ENCODE peak calls at places on chromosomes 13 and 19, in six cellular contexts. M, Q, G, Z, L and U are unnamed samples.

GRCh38 chr19:16078311-16078758 is 2.0 kb downstream of the TPM4 start:
- DNase-seq in M (peak; percentile 88), Q (no peak), Z (no peak), L (peak; percentile 61), G (peak; percentile 54), U (peak; percentile 68)

GRCh38 chr19:10226376-10227214 is 4.5 kb downstream of the S1PR2 start:
- DNase-seq in G (no peak), Q (peak; percentile 86), L (no peak), M (peak; percentile 89), Z (no peak), U (no peak)

GRCh38 chr19:14517446-14517839 is 754 bp downstream of the DNAJB1 start:
- DNase-seq in Z (no peak), M (peak; percentile 79), L (no peak), G (no peak), Q (no peak), U (no peak)

GRCh38 chr19:50779504-50780457 is 9.5 kb downstream of the GPR32 start:
- DNase-seq in L (no peak), Q (no peak), Z (no peak), M (no peak), G (no peak), U (no peak)

GRCh38 chr19:35643255-35644205 is 2.0 kb downstream of the ETV2 start:
- DNase-seq in Q (peak; percentile 93), G (peak; percentile 92), M (peak; percentile 78), L (peak; percentile 97), Z (peak; percentile 75), U (peak; percentile 87)

GRCh38 chr13:113519556-113519955 is 29.0 kb upstream of the DCUN1D2 start:
- DNase-seq in Q (no peak), L (no peak), Z (no peak), M (no peak), G (no peak), U (no peak)

GRCh38 chr19:49188626-49189200 is 31.1 kb downstream of the TRPM4 start:
- DNase-seq in G (no peak), M (no peak), Q (no peak), Z (no peak), L (no peak), U (no peak)

GRCh38 chr13:31773538-31773937 is 34.2 kb downstream of the RXFP2 start:
- DNase-seq in M (peak; percentile 95), Z (no peak), L (no peak), G (no peak), Q (no peak), U (no peak)

GRCh38 chr13:29855784-29856183 is 5.4 kb upstream of the UBL3 start:
- DNase-seq in Z (no peak), Q (no peak), M (no peak), G (no peak), L (no peak), U (no peak)

GRCh38 chr19:54188224-54188871 is 1.0 kb downstream of the MBOAT7 start:
- DNase-seq in G (no peak), Q (peak; percentile 79), Z (no peak), M (peak; percentile 75), L (peak; percentile 53), U (no peak)

GRCh38 chr19:18408053-18408476 is 10.6 kb upstream of the LRRC25 start:
- DNase-seq in L (peak; percentile 47), Z (no peak), Q (no peak), M (no peak), G (peak; percentile 76), U (no peak)

GRCh38 chr13:111639994-111640393 is 319.6 kb downstream of the TEX29 start:
- DNase-seq in G (no peak), M (no peak), Z (no peak), Q (no peak), L (no peak), U (no peak)

GRCh38 chr13:42836930-42837329 is 55.5 kb downstream of the FAM216B start:
- DNase-seq in Z (peak; percentile 4), Q (peak; percentile 67), M (peak; percentile 73), L (peak; percentile 25), G (no peak), U (no peak)

GRCh38 chr19:8396563-8397203 is 6.5 kb downstream of the RAB11B start:
- DNase-seq in Q (peak; percentile 64), G (peak; percentile 61), L (peak; percentile 67), Z (no peak), M (peak; percentile 77), U (peak; percentile 84)

GRCh38 chr19:30473334-30473867 is 101.2 kb downstream of the ZNF536 start:
- DNase-seq in M (no peak), Q (no peak), L (no peak), G (no peak), Z (no peak), U (no peak)

GRCh38 chr13:92951273-92951820 is 275.3 kb upstream of the GPC6 start:
- DNase-seq in Z (no peak), Q (no peak), M (no peak), G (no peak), L (no peak), U (no peak)

GRCh38 chr19:2774083-2774679 is 8.9 kb downstream of the SGTA start:
- DNase-seq in G (peak; percentile 63), Q (no peak), L (no peak), M (no peak), Z (no peak), U (no peak)

GRCh38 chr19:2774953-2775555 is 8.0 kb downstream of the SGTA start:
- DNase-seq in G (no peak), Q (no peak), M (no peak), L (no peak), Z (no peak), U (no peak)

GRCh38 chr19:2770055-2771013 is 12.7 kb downstream of the SGTA start:
- DNase-seq in L (no peak), Q (no peak), Z (no peak), M (peak; percentile 49), G (no peak), U (no peak)

GRCh38 chr19:2769218-2769617 is 13.9 kb downstream of the SGTA start:
- DNase-seq in M (no peak), L (no peak), Q (no peak), G (no peak), Z (no peak), U (no peak)

DNA sequence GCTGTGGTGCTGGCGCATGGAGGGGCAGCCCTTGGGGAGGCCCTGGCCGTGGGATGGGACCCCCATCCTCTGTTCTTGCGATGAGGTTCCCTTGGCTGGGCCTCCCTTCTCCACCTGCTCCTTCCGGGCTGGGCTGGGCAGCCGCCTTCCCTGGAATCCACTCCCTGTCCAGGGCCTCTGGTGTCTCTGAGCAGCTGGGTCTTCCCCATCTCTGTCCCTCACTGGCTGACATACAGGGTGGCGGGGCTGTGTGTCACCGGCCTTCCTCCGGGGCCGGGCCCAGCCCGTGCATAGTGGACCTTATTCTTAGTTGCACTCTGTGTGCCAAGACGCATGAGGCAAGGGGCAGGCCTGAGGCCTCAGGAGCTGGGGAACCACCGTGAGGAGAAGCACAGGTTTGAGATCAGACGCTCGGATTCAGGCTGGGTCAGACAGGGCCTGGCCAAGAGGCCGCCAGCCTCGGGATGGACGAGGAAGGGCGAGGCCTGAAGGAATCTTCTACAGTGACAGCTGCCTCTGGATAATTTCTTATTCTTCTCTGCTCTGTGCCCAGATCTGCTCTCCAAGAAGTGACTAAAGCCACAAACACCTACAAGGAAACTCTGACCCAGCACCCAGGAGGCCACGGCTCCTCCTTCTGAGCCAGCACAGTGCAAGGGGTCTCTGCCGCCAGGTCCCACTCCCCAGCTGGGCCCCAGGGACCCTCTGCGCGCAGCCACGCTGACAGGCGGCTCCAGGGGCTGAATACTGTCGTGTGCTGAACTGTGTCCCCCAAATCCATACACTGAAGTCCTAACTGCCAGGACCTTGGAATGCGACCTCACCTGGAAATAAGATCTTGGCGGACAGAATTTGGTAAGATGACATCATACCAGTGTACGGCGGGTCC is 11.0 kb downstream of the SGTA start:
- DNase-seq in Q (no peak), M (no peak), L (no peak), G (no peak), Z (no peak), U (no peak)
- TF ChIP-seq EZH2phosphoT487 in Q (no peak), M (no peak), L (no peak), G (no peak), Z (no peak), U (no peak)

DNA sequence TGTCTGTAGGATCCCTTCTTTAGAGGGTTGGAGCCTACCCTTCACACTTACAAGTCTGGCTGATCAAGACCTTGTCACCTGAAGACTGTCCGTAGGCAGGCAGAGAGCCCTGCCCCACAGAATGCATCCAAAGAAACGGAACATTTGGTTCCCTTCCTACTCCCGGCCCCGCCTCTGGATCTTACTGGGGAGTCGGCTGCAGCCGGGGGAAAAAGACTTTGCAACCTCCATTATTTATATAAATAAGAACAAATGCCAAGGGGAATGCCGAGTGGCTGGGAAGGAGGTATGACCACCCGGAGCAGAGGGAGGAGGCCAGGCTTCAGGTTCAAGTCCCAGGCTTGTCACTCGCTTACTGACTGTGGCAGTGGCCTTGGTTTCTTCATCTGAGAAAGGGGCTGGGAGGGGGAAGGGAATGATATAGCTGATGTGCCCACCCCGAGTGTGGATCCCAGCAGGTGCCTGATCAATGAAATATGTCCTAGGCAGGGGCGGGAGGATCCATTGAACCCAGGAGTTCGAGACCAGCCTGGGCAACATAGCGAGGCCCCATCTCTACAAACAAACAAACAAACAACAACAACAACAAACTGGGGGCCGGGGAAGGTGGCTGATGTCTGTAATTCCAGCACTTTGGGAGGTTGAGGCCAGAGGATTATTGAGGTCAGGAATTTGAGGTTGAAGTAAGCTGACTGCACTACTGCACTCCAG is 48.7 kb downstream of the RFX2 start:
- DNase-seq in Z (no peak), G (no peak), M (no peak), Q (no peak), L (no peak), U (no peak)
- H3K4me1 ChIP-seq in Z (peaks cover 65% of the 10 kb centered on the region), G (no peaks in the 10 kb centered on the region), M (peaks cover 48% of the 10 kb centered on the region), Q (peaks cover 21% of the 10 kb centered on the region), L (peaks cover 8% of the 10 kb centered on the region), U (no peaks in the 10 kb centered on the region)

DNA sequence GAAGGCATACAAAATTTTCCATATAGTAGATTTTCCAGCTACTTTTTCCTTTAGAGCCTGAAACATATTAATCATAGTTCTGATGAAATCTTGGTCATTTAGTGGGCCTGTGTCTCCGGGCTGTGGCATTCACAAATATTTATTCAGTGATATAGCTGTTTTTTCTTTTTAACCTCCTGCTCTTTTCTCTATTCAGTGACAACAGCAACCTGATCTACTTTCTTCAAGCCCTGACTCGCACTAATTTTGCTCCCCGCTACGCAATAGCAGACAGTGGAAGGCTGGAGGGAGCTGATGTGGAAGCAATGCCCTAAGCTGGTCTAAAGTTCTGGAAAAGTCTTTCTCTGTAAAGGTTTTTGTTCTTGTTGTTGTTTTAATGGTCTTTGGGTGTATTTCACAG is 289.7 kb downstream of the SLITRK6 start:
- DNase-seq in L (no peak), Z (no peak), M (no peak), Q (no peak), G (no peak), U (no peak)
- H3K27ac ChIP-seq in L (no peak overlapping the region), Z (no peak overlapping the region), M (no peak overlapping the region), Q (no peak overlapping the region), G (no peak overlapping the region), U (no peak overlapping the region)

DNA sequence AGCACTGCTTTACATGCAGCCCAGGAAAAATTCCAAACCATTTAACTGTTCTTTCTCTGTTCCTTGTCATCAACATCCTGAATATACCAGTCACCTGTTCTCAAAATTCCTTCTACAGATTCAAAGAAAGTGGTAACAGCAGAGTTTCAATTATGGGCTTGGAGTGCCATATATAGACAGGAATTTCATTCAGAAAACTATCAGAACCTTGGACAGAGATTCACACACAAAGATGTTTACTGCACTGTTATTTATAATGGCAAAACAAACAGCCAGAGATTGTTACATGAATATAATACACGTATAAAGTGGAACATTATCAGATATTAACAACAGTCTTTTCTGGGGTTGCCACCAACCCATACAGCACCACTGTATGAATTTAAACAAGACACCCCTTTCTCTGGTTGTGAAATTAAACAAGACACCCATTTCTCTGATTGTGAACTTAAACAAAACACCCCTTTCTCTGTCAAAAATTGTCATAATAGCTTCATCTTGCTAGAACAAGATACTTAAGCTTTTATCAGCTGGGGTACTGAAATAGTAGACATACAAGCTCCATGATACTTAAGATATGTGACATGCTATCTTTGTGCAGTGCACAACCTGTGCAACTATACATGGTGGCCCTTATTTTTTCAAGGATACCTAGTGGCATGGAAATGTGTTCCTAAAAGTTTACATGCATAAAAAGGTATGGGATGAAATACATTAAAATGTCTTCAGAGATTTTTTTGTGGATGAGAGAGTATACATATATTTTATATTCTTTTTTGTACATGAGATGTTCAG is 12.6 kb downstream of the CACNA1A start:
- DNase-seq in Z (no peak), L (no peak), Q (no peak), M (peak; percentile 50), G (no peak), U (no peak)
- TF ChIP-seq EZH2phosphoT487 in Z (no peak), L (no peak), Q (no peak), M (no peak), G (no peak), U (no peak)